ENCODE peak calls at places on chromosomes 16 and 17, in six cellular contexts. Z, N, H, K, C and E are unnamed samples.

GRCh38 chr16:12159672-12160071 is 183.1 kb downstream of the SNX29 start:
- DNase-seq in Z (no peak), N (no peak), H (no peak), K (no peak), C (no peak), E (no peak)

GRCh38 chr17:77737442-77738265 is 220.8 kb upstream of the TNRC6C start:
- DNase-seq in Z (no peak), N (no peak), H (no peak), K (no peak), C (no peak), E (no peak)

GRCh38 chr17:33674685-33675084 is 381.6 kb upstream of the ASIC2 start:
- DNase-seq in Z (peak; percentile 6), N (peak; percentile 54), H (peak; percentile 75), K (no peak), C (peak; percentile 42), E (peak; percentile 67)

GRCh38 chr16:56780646-56781045 is 50.7 kb downstream of the NUP93 start:
- DNase-seq in Z (no peak), N (no peak), H (no peak), K (no peak), C (no peak), E (no peak)

GRCh38 chr16:87702325-87702811 is 63.4 kb downstream of the KLHDC4 start:
- DNase-seq in Z (peak; percentile 22), N (no peak), H (peak; percentile 16), K (peak; percentile 13), C (no peak), E (no peak)

GRCh38 chr17:12790806-12791148 is 1.5 kb downstream of the ARHGAP44 start:
- DNase-seq in Z (no peak), N (no peak), H (no peak), K (no peak), C (no peak), E (no peak)

GRCh38 chr16:65621640-65622039 is 499.8 kb upstream of the CDH11 start:
- DNase-seq in Z (no peak), N (no peak), H (no peak), K (no peak), C (no peak), E (no peak)

GRCh38 chr16:49644143-49644460 is 211.8 kb downstream of the ZNF423 start:
- DNase-seq in Z (no peak), N (no peak), H (no peak), K (no peak), C (no peak), E (no peak)

GRCh38 chr16:67252806-67253497 is 4.2 kb downstream of the SLC9A5 start:
- DNase-seq in Z (no peak), N (peak; percentile 11), H (no peak), K (no peak), C (no peak), E (peak; percentile 45)

GRCh38 chr17:69909389-69909788 is 165.6 kb upstream of the KCNJ16 start:
- DNase-seq in Z (no peak), N (no peak), H (no peak), K (no peak), C (no peak), E (no peak)

GRCh38 chr16:35252356-35252936 is 1793.0 kb downstream of the TP53TG3F start:
- DNase-seq in Z (no peak), N (no peak), H (no peak), K (no peak), C (no peak), E (no peak)

GRCh38 chr16:2751577-2752034 is 832 bp upstream of the SRRM2 start:
- DNase-seq in Z (no peak), N (no peak), H (no peak), K (no peak), C (no peak), E (no peak)

GRCh38 chr17:83056583-83057396 is 22.6 kb upstream of the METRNL start:
- DNase-seq in Z (no peak), N (no peak), H (no peak), K (no peak), C (no peak), E (no peak)

GRCh38 chr16:8703693-8704092 is 29.3 kb downstream of the ABAT start:
- DNase-seq in Z (no peak), N (no peak), H (no peak), K (no peak), C (no peak), E (no peak)

GRCh38 chr17:32490101-32490482 is 3.3 kb downstream of the CDK5R1 start:
- DNase-seq in Z (no peak), N (no peak), H (no peak), K (no peak), C (no peak), E (no peak)

GRCh38 chr17:69779378-69780214 is 295.4 kb upstream of the KCNJ16 start:
- DNase-seq in Z (no peak), N (no peak), H (peak; percentile 22), K (no peak), C (no peak), E (no peak)

GRCh38 chr17:69335018-69335417 is 8.1 kb upstream of the ABCA5 start:
- DNase-seq in Z (no peak), N (no peak), H (no peak), K (no peak), C (peak; percentile 3), E (peak; percentile 50)

GRCh38 chr16:29028457-29029167 is 43.8 kb downstream of the LAT start:
- DNase-seq in Z (no peak), N (no peak), H (no peak), K (no peak), C (no peak), E (no peak)

GRCh38 chr17:78341559-78342437 is 18.1 kb downstream of the SOCS3 start:
- DNase-seq in Z (peak; percentile 22), N (peak; percentile 68), H (no peak), K (no peak), C (peak; percentile 83), E (peak; percentile 48)

GRCh38 chr17:78351449-78352006 is 8.3 kb downstream of the SOCS3 start:
- DNase-seq in Z (no peak), N (peak; percentile 97), H (peak; percentile 69), K (no peak), C (peak; percentile 94), E (peak; percentile 91)

GRCh38 chr16:86619263-86619935 is 41.0 kb downstream of the FOXL1 start:
- DNase-seq in Z (no peak), N (peak; percentile 54), H (no peak), K (no peak), C (no peak), E (no peak)

GRCh38 chr17:51228177-51228576 is 31.7 kb downstream of the MBTD1 start:
- DNase-seq in Z (no peak), N (no peak), H (peak; percentile 22), K (no peak), C (no peak), E (no peak)

GRCh38 chr17:79252886-79253285 is 178.3 kb downstream of the ENGASE start:
- DNase-seq in Z (no peak), N (no peak), H (no peak), K (no peak), C (no peak), E (no peak)

GRCh38 chr17:17191346-17191792 is 14.8 kb downstream of the PLD6 start:
- DNase-seq in Z (no peak), N (no peak), H (peak; percentile 56), K (no peak), C (no peak), E (no peak)